ENCODE peak calls at places on chromosomes 3 and 15, in nine cellular contexts. One of them, this sample, is unnamed.

GRCh38 chr15:59137566-59137965 is 32.6 kb downstream of the CCNB2 start:
- DNase-seq in choroid plexus epithelial cell: no peak
- DNase-seq in stomach: no peak
- DNase-seq in aorta: no peak
- DNase-seq in lung: no peak
- DNase-seq in CD8-positive, alpha-beta T cell: no peak
- DNase-seq in thyroid gland: no peak
- DNase-seq in astrocyte of the spinal cord: no peak
- DNase-seq in thoracic aorta: no peak
- DNase-seq in this sample: no peak

GRCh38 chr3:122003112-122003511 is 18.9 kb downstream of the ILDR1 start:
- DNase-seq in choroid plexus epithelial cell: peak
- DNase-seq in stomach: no peak
- DNase-seq in aorta: no peak
- DNase-seq in lung: no peak
- DNase-seq in CD8-positive, alpha-beta T cell: no peak
- DNase-seq in thyroid gland: no peak
- DNase-seq in astrocyte of the spinal cord: no peak
- DNase-seq in thoracic aorta: no peak
- DNase-seq in this sample: peak

GRCh38 chr15:85852969-85853368 is 58.2 kb upstream of the KLHL25 start:
- DNase-seq in choroid plexus epithelial cell: no peak
- DNase-seq in stomach: no peak
- DNase-seq in aorta: no peak
- DNase-seq in lung: no peak
- DNase-seq in CD8-positive, alpha-beta T cell: no peak
- DNase-seq in thyroid gland: no peak
- DNase-seq in astrocyte of the spinal cord: no peak
- DNase-seq in thoracic aorta: no peak
- DNase-seq in this sample: no peak

GRCh38 chr15:86165263-86166204 is 85.9 kb downstream of the AGBL1 start:
- DNase-seq in choroid plexus epithelial cell: no peak
- DNase-seq in stomach: no peak
- DNase-seq in aorta: no peak
- DNase-seq in lung: no peak
- DNase-seq in CD8-positive, alpha-beta T cell: no peak
- DNase-seq in thyroid gland: no peak
- DNase-seq in astrocyte of the spinal cord: peak
- DNase-seq in thoracic aorta: no peak
- DNase-seq in this sample: no peak

GRCh38 chr3:57691411-57692133 is 1.3 kb downstream of the DENND6A start:
- DNase-seq in choroid plexus epithelial cell: no peak
- DNase-seq in stomach: no peak
- DNase-seq in aorta: no peak
- DNase-seq in lung: no peak
- DNase-seq in CD8-positive, alpha-beta T cell: peak
- DNase-seq in thyroid gland: no peak
- DNase-seq in astrocyte of the spinal cord: peak
- DNase-seq in thoracic aorta: no peak
- DNase-seq in this sample: no peak

GRCh38 chr3:115148142-115148790 is 1.2 kb upstream of the ZBTB20 start:
- DNase-seq in choroid plexus epithelial cell: peak
- DNase-seq in stomach: no peak
- DNase-seq in aorta: no peak
- DNase-seq in lung: no peak
- DNase-seq in CD8-positive, alpha-beta T cell: no peak
- DNase-seq in thyroid gland: no peak
- DNase-seq in astrocyte of the spinal cord: peak
- DNase-seq in thoracic aorta: no peak
- DNase-seq in this sample: no peak

GRCh38 chr3:42960282-42960681 is 18.8 kb upstream of the GASK1A start:
- DNase-seq in choroid plexus epithelial cell: peak
- DNase-seq in stomach: no peak
- DNase-seq in aorta: no peak
- DNase-seq in lung: no peak
- DNase-seq in CD8-positive, alpha-beta T cell: no peak
- DNase-seq in thyroid gland: no peak
- DNase-seq in astrocyte of the spinal cord: peak
- DNase-seq in thoracic aorta: no peak
- DNase-seq in this sample: no peak

GRCh38 chr15:31379042-31379441 is 52.4 kb downstream of the KLF13 start:
- DNase-seq in choroid plexus epithelial cell: no peak
- DNase-seq in stomach: no peak
- DNase-seq in aorta: no peak
- DNase-seq in lung: no peak
- DNase-seq in CD8-positive, alpha-beta T cell: no peak
- DNase-seq in thyroid gland: no peak
- DNase-seq in astrocyte of the spinal cord: no peak
- DNase-seq in thoracic aorta: no peak
- DNase-seq in this sample: no peak

GRCh38 chr3:120496278-120496975 is 45.6 kb upstream of the FSTL1 start:
- DNase-seq in choroid plexus epithelial cell: peak
- DNase-seq in stomach: no peak
- DNase-seq in aorta: no peak
- DNase-seq in lung: no peak
- DNase-seq in CD8-positive, alpha-beta T cell: no peak
- DNase-seq in thyroid gland: no peak
- DNase-seq in astrocyte of the spinal cord: peak
- DNase-seq in thoracic aorta: no peak
- DNase-seq in this sample: peak

GRCh38 chr3:150725548-150725947 is 21.8 kb upstream of the ERICH6 start:
- DNase-seq in choroid plexus epithelial cell: no peak
- DNase-seq in stomach: peak
- DNase-seq in aorta: no peak
- DNase-seq in lung: no peak
- DNase-seq in CD8-positive, alpha-beta T cell: no peak
- DNase-seq in thyroid gland: no peak
- DNase-seq in astrocyte of the spinal cord: no peak
- DNase-seq in thoracic aorta: no peak
- DNase-seq in this sample: no peak

GRCh38 chr3:89314454-89314853 is 207.0 kb downstream of the EPHA3 start:
- DNase-seq in choroid plexus epithelial cell: peak
- DNase-seq in stomach: no peak
- DNase-seq in aorta: no peak
- DNase-seq in lung: no peak
- DNase-seq in CD8-positive, alpha-beta T cell: no peak
- DNase-seq in thyroid gland: no peak
- DNase-seq in astrocyte of the spinal cord: peak
- DNase-seq in thoracic aorta: no peak
- DNase-seq in this sample: no peak

GRCh38 chr15:89068325-89068784 is 19.9 kb upstream of the ABHD2 start:
- DNase-seq in choroid plexus epithelial cell: peak
- DNase-seq in stomach: no peak
- DNase-seq in aorta: peak
- DNase-seq in lung: no peak
- DNase-seq in CD8-positive, alpha-beta T cell: no peak
- DNase-seq in thyroid gland: no peak
- DNase-seq in astrocyte of the spinal cord: peak
- DNase-seq in thoracic aorta: no peak
- DNase-seq in this sample: no peak

GRCh38 chr15:47773163-47773562 is 55.9 kb downstream of the SEMA6D start:
- DNase-seq in choroid plexus epithelial cell: no peak
- DNase-seq in stomach: no peak
- DNase-seq in aorta: no peak
- DNase-seq in lung: no peak
- DNase-seq in CD8-positive, alpha-beta T cell: no peak
- DNase-seq in thyroid gland: no peak
- DNase-seq in astrocyte of the spinal cord: no peak
- DNase-seq in thoracic aorta: no peak
- DNase-seq in this sample: no peak

GRCh38 chr15:47781527-47781926 is 64.2 kb downstream of the SEMA6D start:
- DNase-seq in choroid plexus epithelial cell: no peak
- DNase-seq in stomach: no peak
- DNase-seq in aorta: no peak
- DNase-seq in lung: no peak
- DNase-seq in CD8-positive, alpha-beta T cell: no peak
- DNase-seq in thyroid gland: no peak
- DNase-seq in astrocyte of the spinal cord: no peak
- DNase-seq in thoracic aorta: no peak
- DNase-seq in this sample: no peak

DNA sequence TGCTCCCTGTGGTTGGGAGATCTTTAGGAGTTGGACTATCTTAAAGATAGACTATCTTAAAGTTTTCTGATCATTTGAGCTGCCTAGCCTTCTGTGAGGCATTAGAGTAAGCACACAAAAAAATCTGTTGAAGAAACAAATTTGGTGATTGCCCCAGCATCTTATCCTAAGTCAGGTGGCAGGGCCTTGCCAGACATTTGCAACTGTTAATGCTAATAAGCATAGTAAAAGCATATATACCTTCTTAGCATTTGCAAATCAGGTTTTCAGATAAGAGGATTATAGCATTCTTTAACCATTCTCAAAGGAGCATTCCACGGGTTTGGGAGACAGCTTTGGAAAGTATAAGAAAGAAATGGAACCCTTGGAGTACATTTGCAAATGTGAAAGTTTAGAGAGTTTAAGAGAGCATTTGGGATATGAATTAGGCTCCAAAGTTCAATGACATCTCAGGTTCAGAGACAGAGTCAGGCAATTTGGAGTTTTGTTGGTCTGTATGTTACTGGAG is 61.0 kb downstream of the SEMA6D start:
- DNase-seq in choroid plexus epithelial cell: no peak
- DNase-seq in stomach: no peak
- DNase-seq in aorta: no peak
- DNase-seq in lung: no peak
- DNase-seq in CD8-positive, alpha-beta T cell: no peak
- DNase-seq in thyroid gland: no peak
- DNase-seq in astrocyte of the spinal cord: no peak
- DNase-seq in thoracic aorta: no peak
- DNase-seq in this sample: no peak
- H3K4me3 ChIP-seq in choroid plexus epithelial cell: no peak
- H3K4me3 ChIP-seq in stomach: no peak
- H3K4me3 ChIP-seq in aorta: no peak
- H3K4me3 ChIP-seq in lung: no peak
- H3K4me3 ChIP-seq in CD8-positive, alpha-beta T cell: no peak
- H3K4me3 ChIP-seq in thyroid gland: no peak
- H3K4me3 ChIP-seq in astrocyte of the spinal cord: no peak
- H3K4me3 ChIP-seq in thoracic aorta: no peak
- H3K4me3 ChIP-seq in this sample: no peak

GRCh38 chr3:79392479-79392878 is 375.3 kb downstream of the ROBO1 start:
- DNase-seq in choroid plexus epithelial cell: peak
- DNase-seq in stomach: no peak
- DNase-seq in aorta: no peak
- DNase-seq in lung: no peak
- DNase-seq in CD8-positive, alpha-beta T cell: no peak
- DNase-seq in thyroid gland: no peak
- DNase-seq in astrocyte of the spinal cord: peak
- DNase-seq in thoracic aorta: no peak
- DNase-seq in this sample: no peak

GRCh38 chr3:79396595-79396994 is 371.2 kb downstream of the ROBO1 start:
- DNase-seq in choroid plexus epithelial cell: no peak
- DNase-seq in stomach: no peak
- DNase-seq in aorta: no peak
- DNase-seq in lung: no peak
- DNase-seq in CD8-positive, alpha-beta T cell: no peak
- DNase-seq in thyroid gland: no peak
- DNase-seq in astrocyte of the spinal cord: no peak
- DNase-seq in thoracic aorta: no peak
- DNase-seq in this sample: no peak
- H3K4me3 ChIP-seq in choroid plexus epithelial cell: no peak
- H3K4me3 ChIP-seq in stomach: no peak
- H3K4me3 ChIP-seq in aorta: no peak
- H3K4me3 ChIP-seq in lung: no peak
- H3K4me3 ChIP-seq in CD8-positive, alpha-beta T cell: no peak
- H3K4me3 ChIP-seq in thyroid gland: no peak
- H3K4me3 ChIP-seq in astrocyte of the spinal cord: no peak
- H3K4me3 ChIP-seq in thoracic aorta: no peak
- H3K4me3 ChIP-seq in this sample: no peak

GRCh38 chr3:45537596-45537959 is 57.0 kb upstream of the LIMD1 start:
- DNase-seq in choroid plexus epithelial cell: no peak
- DNase-seq in stomach: no peak
- DNase-seq in aorta: no peak
- DNase-seq in lung: no peak
- DNase-seq in CD8-positive, alpha-beta T cell: no peak
- DNase-seq in thyroid gland: no peak
- DNase-seq in astrocyte of the spinal cord: no peak
- DNase-seq in thoracic aorta: no peak
- DNase-seq in this sample: no peak

GRCh38 chr3:45536316-45536715 is 58.2 kb upstream of the LIMD1 start:
- DNase-seq in choroid plexus epithelial cell: no peak
- DNase-seq in stomach: no peak
- DNase-seq in aorta: no peak
- DNase-seq in lung: no peak
- DNase-seq in CD8-positive, alpha-beta T cell: no peak
- DNase-seq in thyroid gland: no peak
- DNase-seq in astrocyte of the spinal cord: no peak
- DNase-seq in thoracic aorta: no peak
- DNase-seq in this sample: no peak

GRCh38 chr3:45538641-45538986 is 55.9 kb upstream of the LIMD1 start:
- DNase-seq in choroid plexus epithelial cell: no peak
- DNase-seq in stomach: no peak
- DNase-seq in aorta: no peak
- DNase-seq in lung: no peak
- DNase-seq in CD8-positive, alpha-beta T cell: no peak
- DNase-seq in thyroid gland: no peak
- DNase-seq in astrocyte of the spinal cord: no peak
- DNase-seq in thoracic aorta: no peak
- DNase-seq in this sample: no peak

GRCh38 chr3:45534580-45535080 is 59.9 kb upstream of the LIMD1 start:
- DNase-seq in choroid plexus epithelial cell: no peak
- DNase-seq in stomach: no peak
- DNase-seq in aorta: no peak
- DNase-seq in lung: no peak
- DNase-seq in CD8-positive, alpha-beta T cell: no peak
- DNase-seq in thyroid gland: no peak
- DNase-seq in astrocyte of the spinal cord: no peak
- DNase-seq in thoracic aorta: no peak
- DNase-seq in this sample: no peak

DNA sequence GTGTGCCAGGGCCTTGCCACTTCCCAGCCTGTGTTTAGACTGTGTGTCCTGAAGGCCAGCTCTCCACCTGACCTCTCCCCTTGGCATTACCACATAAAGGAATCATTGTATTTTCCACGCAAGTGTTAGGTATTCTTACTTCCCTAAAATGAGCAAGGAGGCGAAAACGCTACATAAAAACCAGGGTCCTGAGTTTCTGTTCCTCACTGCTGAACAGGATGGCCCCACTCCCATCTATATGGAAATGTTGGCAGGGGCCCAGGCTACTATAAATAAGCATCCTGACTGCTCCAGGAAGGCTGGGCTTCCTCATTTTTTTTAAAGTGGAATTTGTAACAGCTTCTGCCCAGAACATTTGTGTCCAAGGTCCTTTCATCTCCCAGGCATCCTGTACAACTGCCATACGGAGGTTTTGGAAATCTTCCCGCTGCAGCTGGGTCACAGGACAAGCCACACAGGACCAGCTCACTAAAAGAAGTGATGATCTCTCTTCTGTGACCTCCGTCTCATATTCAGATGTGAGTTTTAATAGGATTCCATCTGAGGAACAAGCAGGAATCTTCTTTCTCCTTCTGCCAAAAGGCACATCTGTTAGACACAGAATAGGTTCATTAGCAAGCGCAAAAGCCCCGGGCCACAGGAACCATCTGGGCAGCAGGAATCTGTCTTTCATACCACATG is 56.5 kb upstream of the LIMD1 start:
- DNase-seq in choroid plexus epithelial cell: no peak
- DNase-seq in stomach: no peak
- DNase-seq in aorta: peak
- DNase-seq in lung: no peak
- DNase-seq in CD8-positive, alpha-beta T cell: no peak
- DNase-seq in thyroid gland: peak
- DNase-seq in astrocyte of the spinal cord: peak
- DNase-seq in thoracic aorta: no peak
- DNase-seq in this sample: no peak
- H3K4me3 ChIP-seq in choroid plexus epithelial cell: no peak
- H3K4me3 ChIP-seq in stomach: no peak
- H3K4me3 ChIP-seq in aorta: no peak
- H3K4me3 ChIP-seq in lung: no peak
- H3K4me3 ChIP-seq in CD8-positive, alpha-beta T cell: no peak
- H3K4me3 ChIP-seq in thyroid gland: no peak
- H3K4me3 ChIP-seq in astrocyte of the spinal cord: no peak
- H3K4me3 ChIP-seq in thoracic aorta: no peak
- H3K4me3 ChIP-seq in this sample: no peak

GRCh38 chr3:52892625-52893311 is 4.6 kb downstream of the STIMATE start:
- DNase-seq in choroid plexus epithelial cell: peak
- DNase-seq in stomach: no peak
- DNase-seq in aorta: no peak
- DNase-seq in lung: no peak
- DNase-seq in CD8-positive, alpha-beta T cell: peak
- DNase-seq in thyroid gland: no peak
- DNase-seq in astrocyte of the spinal cord: no peak
- DNase-seq in thoracic aorta: no peak
- DNase-seq in this sample: no peak
- H3K4me3 ChIP-seq in choroid plexus epithelial cell: peak
- H3K4me3 ChIP-seq in stomach: peak
- H3K4me3 ChIP-seq in aorta: peak
- H3K4me3 ChIP-seq in lung: no peak
- H3K4me3 ChIP-seq in CD8-positive, alpha-beta T cell: no peak
- H3K4me3 ChIP-seq in thyroid gland: no peak
- H3K4me3 ChIP-seq in astrocyte of the spinal cord: no peak
- H3K4me3 ChIP-seq in thoracic aorta: peak
- H3K4me3 ChIP-seq in this sample: no peak

This sample was measured in esophagus muscularis mucosa.